ENCODE peak calls at places on chromosome 4, in six cellular contexts. T, E, V, J, F and K are unnamed samples.

GRCh38 chr4:80111276-80111675 is 38.2 kb upstream of the ANTXR2 start:
- DNase-seq in E (no peak), V (no peak), J (no peak), T (no peak), F (no peak), K (no peak)

GRCh38 chr4:99087887-99088484 is 602 bp downstream of the ADH5 start:
- DNase-seq in J (no peak), F (peak), T (peak), V (peak), E (peak), K (peak)

GRCh38 chr4:6942238-6942800 is 32.7 kb downstream of the TBC1D14 start:
- DNase-seq in J (no peak), E (no peak), T (no peak), F (peak), V (peak), K (peak)

GRCh38 chr4:54498661-54499111 is 159.1 kb upstream of the KIT start:
- DNase-seq in V (peak), F (peak), T (no peak), E (peak), J (no peak), K (peak)

GRCh38 chr4:103012085-103012484 is 7.4 kb downstream of the SLC9B1 start:
- DNase-seq in T (no peak), E (no peak), F (peak), V (peak), J (no peak), K (peak)

GRCh38 chr4:21577066-21577465 is 371.5 kb downstream of the KCNIP4 start:
- DNase-seq in V (no peak), T (no peak), J (no peak), F (no peak), E (no peak), K (no peak)

GRCh38 chr4:127425202-127425845 is 207.4 kb upstream of the INTU start:
- DNase-seq in J (no peak), T (no peak), F (no peak), E (no peak), V (no peak), K (no peak)

GRCh38 chr4:165834116-165834515 is 38.9 kb upstream of the TLL1 start:
- DNase-seq in E (no peak), T (no peak), F (no peak), J (no peak), V (no peak), K (no peak)

GRCh38 chr4:14880805-14881204 is 121.5 kb upstream of the CPEB2 start:
- DNase-seq in T (no peak), F (no peak), V (no peak), E (no peak), J (no peak), K (no peak)

GRCh38 chr4:147198411-147199051 is 252.9 kb upstream of the TTC29 start:
- DNase-seq in E (peak), V (no peak), J (no peak), F (no peak), T (no peak), K (no peak)

GRCh38 chr4:187312299-187312698 is 588.6 kb upstream of the FAT1 start:
- DNase-seq in F (no peak), T (no peak), V (no peak), J (no peak), E (no peak), K (no peak)

GRCh38 chr4:165198329-165198728 is 9.0 kb upstream of the KLHL2 start:
- DNase-seq in F (no peak), E (no peak), T (no peak), J (no peak), V (peak), K (no peak)

GRCh38 chr4:133146574-133147198 is 2.4 kb upstream of the PCDH10 start:
- DNase-seq in J (no peak), V (no peak), T (peak), F (no peak), E (peak), K (peak)

GRCh38 chr4:49032440-49033161 is 46.5 kb downstream of the CWH43 start:
- DNase-seq in J (no peak), E (no peak), T (no peak), V (peak), F (no peak), K (no peak)

GRCh38 chr4:149029056-149029651 is 586.9 kb upstream of the NR3C2 start:
- DNase-seq in F (no peak), J (no peak), V (no peak), E (no peak), T (no peak), K (no peak)

GRCh38 chr4:12703076-12703475 is 781.1 kb downstream of the RAB28 start:
- DNase-seq in E (no peak), J (no peak), V (no peak), F (no peak), T (no peak), K (no peak)

GRCh38 chr4:150310159-150310895 is 232.1 kb downstream of the DCLK2 start:
- DNase-seq in F (no peak), V (peak), T (no peak), J (no peak), E (no peak), K (peak)

GRCh38 chr4:126405369-126405982 is 1090.7 kb downstream of the FAT4 start:
- DNase-seq in E (peak), F (no peak), J (no peak), V (peak), T (no peak), K (peak)

GRCh38 chr4:131370846-131371245 is 1778.2 kb upstream of the PCDH10 start:
- DNase-seq in F (peak), E (no peak), T (no peak), J (no peak), V (no peak), K (no peak)

GRCh38 chr4:119493419-119493818 is 135.2 kb downstream of the PDE5A start:
- DNase-seq in T (no peak), F (no peak), J (no peak), V (peak), E (no peak), K (peak)

GRCh38 chr4:13700196-13701140 is 72.9 kb upstream of the BOD1L1 start:
- DNase-seq in F (peak), T (no peak), E (no peak), J (no peak), V (peak), K (peak)

GRCh38 chr4:92988301-92988700 is 684.5 kb downstream of the GRID2 start:
- DNase-seq in E (no peak), V (no peak), J (no peak), F (no peak), T (no peak), K (no peak)

DNA sequence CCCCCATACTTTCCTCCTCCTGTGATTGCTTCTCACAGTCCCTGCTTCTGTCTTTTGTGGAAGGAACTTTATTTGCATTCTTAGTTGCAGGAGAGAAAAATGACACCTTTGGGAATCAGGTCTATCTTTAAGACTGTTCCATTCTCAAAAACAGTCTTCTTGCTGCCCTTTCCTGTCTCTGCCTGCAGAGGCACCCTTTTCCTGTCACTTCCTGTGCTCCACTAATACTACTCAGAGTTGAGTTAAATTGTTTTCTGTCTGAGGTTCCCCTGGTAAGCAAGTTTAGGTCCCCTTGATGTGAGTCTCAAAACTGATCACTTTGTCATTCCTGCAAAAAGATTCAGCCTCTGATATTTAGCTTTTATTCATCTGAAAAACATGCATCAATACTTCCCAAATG is 208.8 kb upstream of the CLNK start:
- DNase-seq in F (no peak), V (peak), T (no peak), E (peak), J (no peak), K (no peak)
- TF ChIP-seq CTCF in F (peak), V (peak), T (no peak), E (peak), J (no peak), K (no peak)

GRCh38 chr4:875818-876423 is 50.0 kb upstream of the CPLX1 start:
- DNase-seq in E (no peak), T (no peak), J (no peak), F (no peak), V (no peak), K (no peak)

GRCh38 chr4:877502-877901 is 51.6 kb upstream of the CPLX1 start:
- DNase-seq in E (no peak), J (no peak), T (no peak), V (no peak), F (no peak), K (no peak)

GRCh38 chr4:874071-874470 is 48.1 kb upstream of the CPLX1 start:
- DNase-seq in T (no peak), J (no peak), E (no peak), F (no peak), V (no peak), K (no peak)

GRCh38 chr4:876780-877179 is 50.9 kb upstream of the CPLX1 start:
- DNase-seq in E (peak), T (no peak), V (no peak), J (no peak), F (no peak), K (no peak)

DNA sequence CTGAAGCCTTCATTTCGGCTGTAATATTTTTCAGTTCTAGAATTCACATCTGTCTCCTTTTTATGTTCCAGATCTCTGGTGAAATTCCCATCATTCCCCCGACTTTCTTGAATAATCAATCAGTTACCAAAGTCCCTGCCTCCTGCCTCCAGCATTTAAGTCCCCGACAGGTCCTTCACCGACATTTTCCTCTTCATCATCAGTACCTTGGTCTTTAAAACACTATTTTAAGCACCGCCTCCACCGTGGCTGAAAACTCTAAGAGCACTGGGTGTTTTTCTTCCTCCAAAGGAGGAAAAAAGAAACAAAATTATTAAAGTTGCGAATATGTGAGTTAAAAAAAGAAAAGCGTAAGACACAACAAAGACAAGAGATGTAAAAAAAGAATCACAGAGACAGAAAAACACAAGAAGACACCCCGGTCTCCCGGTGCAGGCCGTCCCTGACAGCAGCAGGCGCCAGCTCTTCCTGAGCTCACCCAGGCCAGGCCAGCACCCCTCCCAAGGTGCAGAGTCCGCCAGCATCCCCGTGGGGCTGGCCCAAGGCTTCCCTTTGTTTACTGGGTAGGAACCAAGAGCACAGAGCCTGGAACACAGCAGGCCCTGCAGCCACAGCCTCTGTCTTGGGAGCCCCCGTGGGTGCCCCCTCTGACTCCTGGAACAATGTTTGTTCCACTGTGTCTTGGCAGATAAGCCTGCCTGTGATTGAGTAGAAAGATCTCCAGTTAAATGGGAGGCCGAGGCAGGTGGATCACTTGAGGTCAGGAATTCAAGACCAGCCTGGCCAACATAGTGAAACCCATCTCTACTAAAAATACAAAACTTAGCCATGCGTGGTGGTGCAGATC is 49.3 kb upstream of the CPLX1 start:
- DNase-seq in E (no peak), T (no peak), V (no peak), J (no peak), F (no peak), K (no peak)
- TF ChIP-seq CTCF in E (no peak), T (no peak), V (no peak), J (no peak), F (no peak), K (no peak)

GRCh38 chr4:115228851-115229250 is 115.4 kb upstream of the NDST4 start:
- DNase-seq in J (no peak), V (no peak), F (no peak), E (peak), T (no peak), K (no peak)

GRCh38 chr4:115229873-115230272 is 116.5 kb upstream of the NDST4 start:
- DNase-seq in V (no peak), E (no peak), T (no peak), F (no peak), J (no peak), K (no peak)

GRCh38 chr4:115233600-115233999 is 120.2 kb upstream of the NDST4 start:
- DNase-seq in V (no peak), E (no peak), T (no peak), J (no peak), F (no peak), K (no peak)

DNA sequence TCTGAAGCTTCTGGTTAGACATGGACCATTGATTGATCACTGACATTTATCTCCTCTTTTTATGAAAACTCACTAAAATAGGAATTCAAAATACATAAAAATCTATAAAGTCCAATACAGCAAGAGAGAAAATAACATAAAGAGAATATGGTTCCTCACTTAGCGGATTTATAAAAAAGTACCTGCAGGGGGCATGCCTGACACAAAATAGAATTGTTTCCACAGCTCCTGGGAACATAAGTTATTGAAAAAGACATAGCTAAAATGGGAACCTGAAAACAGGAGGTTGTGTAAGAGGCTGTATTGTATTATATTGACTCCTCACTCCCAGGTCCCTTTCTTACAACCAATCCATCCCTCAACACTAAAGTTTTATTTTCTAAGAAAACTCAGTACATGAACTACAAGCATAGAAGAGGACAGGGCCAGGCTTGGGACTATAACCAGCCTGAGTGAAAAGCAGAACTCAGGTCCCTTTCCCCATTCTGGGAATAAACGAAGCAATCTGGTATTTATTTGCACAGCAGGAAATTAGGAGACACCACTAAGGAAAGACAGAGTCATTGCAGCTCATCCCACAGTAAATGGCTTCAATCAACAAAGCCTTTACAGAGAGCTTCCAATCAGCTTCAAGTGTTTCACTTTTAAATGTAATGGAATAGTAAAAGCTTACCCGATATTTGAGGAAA is 121.1 kb upstream of the NDST4 start:
- DNase-seq in E (peak), F (no peak), T (no peak), J (no peak), V (peak), K (no peak)
- TF ChIP-seq CTCF in E (peak), F (peak), T (peak), J (peak), V (peak), K (peak)

DNA sequence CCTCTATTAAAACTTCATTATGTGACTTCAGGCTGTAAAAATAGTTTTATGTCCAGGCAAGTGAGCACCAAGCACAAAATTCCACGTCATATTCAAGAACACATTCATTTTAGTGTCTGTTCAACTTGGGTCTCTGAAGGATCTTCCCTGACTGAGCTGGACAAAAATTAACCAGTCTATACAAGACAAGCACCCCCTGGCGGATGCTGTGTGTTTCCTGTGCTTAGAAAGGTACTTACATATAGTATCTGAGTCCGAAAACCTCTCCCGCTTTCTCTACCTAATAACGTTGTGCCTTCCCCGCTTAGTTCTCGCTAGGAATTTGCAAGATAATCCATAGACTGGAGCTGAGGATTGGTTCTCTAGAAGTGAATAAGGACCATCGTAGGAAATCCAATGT is 2214.5 kb upstream of the TENM3 start:
- DNase-seq in T (no peak), J (no peak), V (peak), E (peak), F (peak), K (no peak)
- TF ChIP-seq CTCF in T (no peak), J (no peak), V (peak), E (peak), F (peak), K (no peak)

GRCh38 chr4:106312377-106312776 is 3.6 kb downstream of the TBCK start:
- DNase-seq in J (no peak), T (no peak), E (no peak), F (no peak), V (no peak), K (peak)
- TF ChIP-seq CTCF in J (no peak), T (no peak), E (no peak), F (no peak), V (no peak), K (no peak)